ENCODE peak calls at places on chromosome 14, in five cellular contexts. K, O, B, X and Q are unnamed samples. For H3K4me1 and H3K36me3, the result is how much of the 10 kb centered on the place peaks cover.

GRCh38 chr14:68976160-68977067 is 2.7 kb downstream of the ACTN1 start:
- DNase-seq in K (no peak), B (no peak), O (peak), X (no peak), Q (peak)

GRCh38 chr14:82720931-82721330 is 1187.3 kb upstream of the SEL1L start:
- DNase-seq in X (no peak), O (no peak), B (no peak), K (no peak), Q (no peak)

GRCh38 chr14:69953266-69953905 is 74.2 kb downstream of the SMOC1 start:
- DNase-seq in O (no peak), K (no peak), X (no peak), B (no peak), Q (no peak)

GRCh38 chr14:63045234-63045611 is at the start of gene KCNH5:
- DNase-seq in X (no peak), O (peak), B (no peak), K (peak), Q (no peak)

GRCh38 chr14:34593740-34594375 is 36.1 kb downstream of the SNX6 start:
- DNase-seq in K (no peak), O (peak), B (no peak), X (no peak), Q (peak)

GRCh38 chr14:28671425-28671824 is 95.2 kb upstream of the FOXG1 start:
- DNase-seq in B (no peak), X (no peak), O (peak), K (no peak), Q (no peak)

GRCh38 chr14:35068238-35069012 is 22.4 kb downstream of the FAM177A1 start:
- DNase-seq in B (no peak), X (no peak), K (no peak), O (no peak), Q (no peak)

GRCh38 chr14:85088231-85088630 is 441.7 kb upstream of the FLRT2 start:
- DNase-seq in O (peak), X (no peak), B (no peak), K (no peak), Q (no peak)

GRCh38 chr14:100402631-100403030 is 79.5 kb downstream of the SLC25A47 start:
- DNase-seq in K (no peak), X (no peak), O (no peak), B (no peak), Q (no peak)

GRCh38 chr14:103687712-103688111 is 27.5 kb downstream of the XRCC3 start:
- DNase-seq in B (no peak), O (no peak), X (no peak), K (no peak), Q (no peak)

GRCh38 chr14:23539209-23539866 is 12.2 kb downstream of the ZFHX2 start:
- DNase-seq in X (peak), O (peak), K (no peak), B (no peak), Q (peak)

GRCh38 chr14:96016761-96017160 is 22.4 kb upstream of the C14orf132 start:
- DNase-seq in X (no peak), O (no peak), B (no peak), K (no peak), Q (no peak)

GRCh38 chr14:30658645-30659044 is 36.5 kb downstream of the SCFD1 start:
- DNase-seq in K (no peak), O (no peak), B (no peak), X (no peak), Q (no peak)

GRCh38 chr14:61250063-61250462 is 31.1 kb downstream of the TMEM30B start:
- DNase-seq in K (no peak), O (no peak), X (no peak), B (no peak), Q (no peak)

GRCh38 chr14:24102357-24103048 is 8.4 kb downstream of the PCK2 start:
- DNase-seq in B (no peak), X (no peak), O (no peak), K (no peak), Q (no peak)

GRCh38 chr14:48536318-48536717 is 860.9 kb upstream of the MDGA2 start:
- DNase-seq in O (no peak), K (peak), X (peak), B (no peak), Q (no peak)

GRCh38 chr14:33647385-33647786 is 303.5 kb downstream of the EGLN3 start:
- DNase-seq in X (no peak), O (peak), K (no peak), B (no peak), Q (no peak)

GRCh38 chr14:54344445-54344844 is 52.4 kb upstream of the CDKN3 start:
- DNase-seq in B (no peak), X (no peak), K (no peak), O (no peak), Q (no peak)

GRCh38 chr14:79629891-79630560 is 581.3 kb downstream of the DIO2 start:
- DNase-seq in B (no peak), X (no peak), O (no peak), K (no peak), Q (no peak)

GRCh38 chr14:20971705-20972021 is 16.4 kb downstream of the RNASE2 start:
- DNase-seq in B (no peak), X (no peak), K (no peak), O (no peak), Q (no peak)

GRCh38 chr14:75711134-75711795 is 50.2 kb downstream of the TTLL5 start:
- DNase-seq in X (peak), O (peak), B (no peak), K (peak), Q (no peak)

GRCh38 chr14:23186913-23187654 is 3.6 kb upstream of the SLC7A8 start:
- DNase-seq in B (peak), O (peak), X (peak), K (no peak), Q (no peak)

GRCh38 chr14:92670967-92671366 is 77.5 kb downstream of the LGMN start:
- DNase-seq in O (no peak), B (no peak), X (no peak), K (no peak), Q (no peak)

GRCh38 chr14:97138801-97139200 is 341.6 kb downstream of the VRK1 start:
- DNase-seq in B (no peak), O (no peak), K (peak), X (peak), Q (no peak)

GRCh38 chr14:93219103-93219726 is 12.2 kb downstream of the UBR7 start:
- DNase-seq in X (peak), B (no peak), K (peak), O (peak), Q (no peak)

GRCh38 chr14:74014299-74014698 is 4.8 kb downstream of the ENTPD5 start:
- DNase-seq in K (no peak), X (no peak), B (no peak), O (peak), Q (no peak)

GRCh38 chr14:100019156-100019882 is 45.9 kb upstream of the EVL start:
- DNase-seq in X (no peak), O (peak), B (no peak), K (no peak), Q (no peak)

GRCh38 chr14:56891226-56891625 is 80.9 kb upstream of the OTX2 start:
- DNase-seq in O (no peak), X (no peak), K (no peak), B (no peak), Q (no peak)

DNA sequence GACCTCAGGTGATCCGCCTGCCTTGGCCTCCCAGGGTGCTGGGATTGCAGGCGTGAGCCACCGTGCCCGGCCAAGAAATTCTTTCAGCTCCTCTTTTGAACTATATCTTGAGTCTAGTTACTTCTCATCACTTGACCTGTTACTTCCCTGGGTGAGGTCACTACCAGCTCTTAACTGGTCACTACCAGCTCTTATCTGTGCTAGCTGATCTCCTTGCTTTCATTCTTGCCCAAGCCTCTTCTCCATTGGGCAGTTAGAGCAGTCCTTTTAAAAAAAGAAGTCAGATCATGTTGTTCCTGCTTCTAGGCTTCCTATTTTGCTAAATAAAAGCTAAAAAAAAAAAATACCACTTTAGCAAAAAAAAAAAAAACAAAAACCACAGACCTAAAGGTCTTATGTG is 63.4 kb downstream of the RAD51B start:
- DNase-seq in O (no peak), X (no peak), B (no peak), K (no peak), Q (no peak)
- H3K4me1 ChIP-seq in O (under half), X (under half), B (under half), K (under half), Q (under half)

DNA sequence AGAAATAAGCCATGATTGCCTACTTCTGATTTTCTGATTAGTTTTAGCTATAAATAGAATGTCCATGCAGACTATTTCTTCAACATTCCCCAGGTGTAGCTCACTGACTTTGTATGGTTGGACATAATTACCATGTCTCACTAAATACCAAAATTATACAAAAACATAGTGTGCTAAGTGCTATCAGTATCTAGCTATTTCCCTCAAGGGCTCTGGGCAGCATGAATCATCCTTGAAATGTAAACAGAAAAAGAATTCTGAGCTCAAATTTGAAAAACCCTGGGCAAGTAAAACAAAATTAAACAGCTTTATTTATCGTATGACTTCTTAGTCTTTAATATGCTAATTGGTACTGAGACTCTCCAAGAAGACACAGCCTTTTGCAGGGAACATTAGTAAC is 82.9 kb downstream of the SPATA7 start:
- DNase-seq in K (no peak), X (no peak), B (no peak), O (peak), Q (no peak)
- H3K36me3 ChIP-seq in K (under half), X (under half), B (under half), O (under half), Q (under half)

GRCh38 chr14:32083789-32084188 is 6.7 kb downstream of the ARHGAP5 start:
- DNase-seq in X (no peak), B (no peak), K (no peak), O (no peak), Q (no peak)
- H3K9ac ChIP-seq in X (no peak), B (no peak), K (no peak), O (no peak), Q (no peak)

DNA sequence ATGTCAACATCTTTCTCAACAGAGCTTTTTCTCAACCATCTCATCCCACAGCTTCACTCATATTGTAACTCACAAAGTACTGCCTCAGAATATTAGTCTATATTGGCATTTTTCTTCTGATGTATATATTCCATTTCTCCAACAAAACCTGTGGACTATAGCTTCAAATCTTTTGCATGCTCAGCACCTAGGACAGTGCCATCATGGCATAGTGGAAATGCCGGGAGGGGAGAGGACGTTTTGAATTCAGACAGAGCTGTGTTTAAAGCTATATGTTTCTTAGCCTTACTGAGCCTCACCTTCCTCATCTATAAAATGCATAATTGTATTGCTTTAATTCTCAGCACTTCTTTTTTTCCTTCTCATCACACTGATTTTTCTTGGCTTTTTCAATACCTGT is 452.6 kb downstream of the GALC start:
- DNase-seq in X (no peak), K (no peak), O (no peak), B (no peak), Q (no peak)
- H3K4me1 ChIP-seq in X (under half), K (under half), O (under half), B (under half), Q (under half)

GRCh38 chr14:104777808-104778249 is 17.7 kb downstream of the AKT1 start:
- DNase-seq in O (no peak), B (no peak), X (no peak), K (no peak), Q (no peak)

GRCh38 chr14:104778694-104779331 is 16.7 kb downstream of the AKT1 start:
- DNase-seq in K (no peak), X (no peak), B (no peak), O (no peak), Q (no peak)

GRCh38 chr14:104780513-104781030 is 15.0 kb downstream of the AKT1 start:
- DNase-seq in O (no peak), K (no peak), B (no peak), X (no peak), Q (no peak)

GRCh38 chr14:104781271-104782077 is 14.1 kb downstream of the AKT1 start:
- DNase-seq in K (no peak), O (no peak), X (no peak), B (no peak), Q (no peak)

DNA sequence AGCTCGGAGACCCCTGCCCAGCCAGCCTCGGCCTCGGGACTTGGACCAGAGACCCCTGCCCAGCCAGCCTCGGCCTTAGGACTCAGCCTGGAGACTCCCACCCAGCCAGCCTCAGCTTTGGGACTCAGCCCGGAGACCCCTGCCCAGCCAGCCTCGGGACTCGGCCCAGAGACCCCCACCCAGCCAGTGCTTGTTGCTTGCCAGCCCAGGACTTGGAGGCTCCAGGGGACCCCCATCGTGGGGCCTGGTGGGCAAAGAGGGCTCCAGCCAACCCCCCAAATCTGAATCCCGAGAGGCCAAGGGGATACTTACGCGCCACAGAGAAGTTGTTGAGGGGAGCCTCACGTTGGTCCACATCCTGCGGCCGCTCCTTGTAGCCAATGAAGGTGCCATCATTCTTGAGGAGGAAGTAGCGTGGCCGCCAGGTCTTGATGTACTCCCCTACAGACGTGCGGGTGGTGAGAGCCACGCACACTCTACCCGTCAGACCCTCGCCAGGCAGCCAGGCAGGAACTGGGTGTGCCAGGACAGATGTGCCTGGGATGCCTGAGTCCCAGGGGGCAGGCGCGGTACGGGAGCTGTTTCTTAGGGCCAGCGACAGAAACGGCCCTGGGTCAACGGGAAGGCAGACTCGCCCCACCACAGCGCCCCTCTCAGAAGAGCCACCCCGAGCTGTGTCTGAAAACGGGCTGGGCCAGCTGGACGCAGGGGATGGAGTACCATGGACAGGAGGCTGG is 15.6 kb downstream of the AKT1 start:
- DNase-seq in K (no peak), O (no peak), B (no peak), X (no peak), Q (no peak)
- H3K36me3 ChIP-seq in K (half or more), O (under half), B (under half), X (under half), Q (under half)